ENCODE peak calls at places on chromosome 21, in six cellular contexts. R is cardiac fibroblast, X is hepatocyte, Y is endothelial cell, M is sigmoid colon, D is ovary. H is an unnamed sample.

GRCh38 chr21:25535811-25536210 is 71.5 kb downstream of the MRPL39 start:
- DNase-seq in R (no peak), X (no peak), Y (no peak), M (no peak), D (no peak), H (no peak)

GRCh38 chr21:22083899-22084298 is 1085.7 kb downstream of the NCAM2 start:
- DNase-seq in R (no peak), X (no peak), Y (no peak), M (no peak), D (no peak), H (no peak)

GRCh38 chr21:36065497-36066036 is 4.3 kb upstream of the CBR1 start:
- DNase-seq in R (peak), X (peak), Y (no peak), M (no peak), D (no peak), H (no peak)

GRCh38 chr21:35614412-35614901 is 445.9 kb downstream of the SETD4 start:
- DNase-seq in R (peak), X (no peak), Y (no peak), M (no peak), D (no peak), H (no peak)

GRCh38 chr21:29148535-29148934 is 18.1 kb downstream of the MAP3K7CL start:
- DNase-seq in R (no peak), X (no peak), Y (no peak), M (no peak), D (no peak), H (no peak)

GRCh38 chr21:39153842-39154241 is 29.4 kb downstream of the PSMG1 start:
- DNase-seq in R (no peak), X (no peak), Y (no peak), M (no peak), D (no peak), H (no peak)

GRCh38 chr21:35469446-35469845 is 420.3 kb upstream of the RUNX1 start:
- DNase-seq in R (no peak), X (no peak), Y (no peak), M (no peak), D (no peak), H (no peak)

GRCh38 chr21:29655577-29655976 is 284.2 kb downstream of the GRIK1 start:
- DNase-seq in R (no peak), X (no peak), Y (no peak), M (no peak), D (no peak), H (no peak)

GRCh38 chr21:42505090-42505726 is 8.4 kb upstream of the SLC37A1 start:
- DNase-seq in R (no peak), X (no peak), Y (no peak), M (no peak), D (no peak), H (peak)

GRCh38 chr21:28547795-28548194 is 444.9 kb downstream of the LTN1 start:
- DNase-seq in R (no peak), X (no peak), Y (no peak), M (no peak), D (no peak), H (no peak)

DNA sequence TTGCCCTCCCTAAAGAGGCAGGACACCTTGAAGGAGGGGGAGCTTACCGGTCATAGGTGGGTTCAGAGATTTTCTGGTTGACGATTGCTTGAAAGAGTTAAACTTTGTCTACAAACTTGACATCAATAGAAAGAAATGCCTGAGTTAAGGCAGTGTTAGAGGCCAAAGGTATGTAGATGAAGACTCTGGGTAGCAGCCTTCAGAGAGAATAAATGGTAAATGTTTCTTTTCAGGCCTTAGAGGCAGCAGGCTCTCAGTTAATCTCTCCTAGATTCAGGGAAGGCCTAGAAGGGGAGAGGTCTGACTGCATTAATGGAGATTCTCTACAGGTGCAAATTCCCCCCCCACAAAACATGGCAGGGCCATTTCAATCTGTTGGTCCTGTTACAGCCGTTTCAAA is 27.7 kb downstream of the MX1 start:
- DNase-seq in R (no peak), X (no peak), Y (no peak), M (no peak), D (no peak), H (no peak)
- TF ChIP-seq CTCF in R (no peak), X (no peak), Y (no peak), M (no peak), D (no peak), H (no peak)

GRCh38 chr21:46326110-46326703 is 2.3 kb downstream of the PCNT start:
- DNase-seq in R (no peak), X (no peak), Y (no peak), M (no peak), D (no peak), H (no peak)
- TF ChIP-seq CTCF in R (no peak), X (peak), Y (no peak), M (no peak), D (no peak), H (peak)

DNA sequence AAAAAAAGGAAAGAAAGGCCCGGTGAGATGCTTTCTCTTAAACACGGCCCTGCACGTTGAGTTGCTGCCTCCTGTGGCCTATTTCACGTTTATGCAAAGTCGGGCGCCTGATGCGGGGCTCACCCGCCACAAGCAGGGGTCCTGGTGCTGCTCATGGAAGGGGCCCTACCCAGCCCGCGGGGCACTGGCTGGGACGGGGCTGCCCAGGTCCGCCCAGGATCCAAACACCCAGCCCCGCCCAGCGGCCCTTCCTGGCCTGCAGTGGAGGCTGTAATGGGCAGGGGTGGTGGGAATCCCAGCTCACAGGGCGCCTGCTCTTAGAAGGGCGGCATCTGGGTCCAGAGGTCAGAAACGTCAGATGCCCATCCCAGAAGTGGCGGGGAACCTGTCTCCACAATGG is 1.6 kb downstream of the COL6A2 start:
- DNase-seq in R (peak), X (peak), Y (peak), M (peak), D (peak), H (no peak)
- TF ChIP-seq CTCF in R (no peak), X (no peak), Y (no peak), M (no peak), D (peak), H (no peak)

DNA sequence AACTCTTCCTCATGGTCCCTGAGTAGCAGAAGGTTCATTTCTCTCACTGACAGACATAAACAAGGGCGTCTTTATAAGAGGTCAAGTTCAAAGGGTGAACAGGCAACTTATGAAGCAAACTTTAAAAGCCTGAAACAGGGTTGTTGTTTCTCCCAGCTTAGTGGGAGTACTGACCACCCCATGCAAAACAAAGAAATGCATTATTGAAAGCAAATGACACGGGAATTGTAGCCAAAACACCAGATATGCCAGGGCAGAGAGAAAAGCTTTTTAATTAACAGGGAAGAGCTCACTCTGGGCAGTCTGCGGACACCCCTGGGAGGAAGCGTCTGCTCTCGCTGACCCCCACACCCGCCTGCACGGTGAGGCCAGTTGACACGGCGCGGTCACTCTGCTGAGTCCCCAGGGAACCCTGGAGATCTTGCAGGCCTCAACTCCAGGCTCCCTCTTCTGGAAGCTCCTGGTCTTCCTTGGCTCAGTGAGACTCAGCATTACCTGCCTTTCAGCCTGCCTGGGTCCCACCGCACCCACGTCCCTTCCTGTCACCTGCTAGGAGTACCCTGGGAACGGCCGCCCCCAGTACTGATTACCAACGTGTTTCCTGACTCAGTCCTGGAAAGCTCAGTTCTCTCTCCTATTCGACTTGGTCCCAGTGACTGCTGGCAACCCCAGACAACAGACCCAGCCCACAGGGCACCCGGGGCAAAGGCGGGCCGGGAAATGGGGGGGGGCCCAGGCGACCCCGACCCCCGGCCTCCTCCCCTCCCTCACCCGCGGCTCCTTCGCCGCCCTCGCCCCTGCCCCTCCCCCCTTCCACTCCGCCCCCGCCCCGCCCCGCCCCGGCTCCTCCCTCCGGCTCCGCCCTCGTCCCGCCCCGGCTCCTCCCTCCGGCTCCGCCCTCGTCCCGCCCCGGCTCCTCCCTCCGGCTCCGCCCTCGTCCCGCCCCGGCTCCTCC is 972 bp downstream of the CFAP410 start:
- DNase-seq in R (peak), X (peak), Y (peak), M (peak), D (peak), H (peak)
- TF ChIP-seq CTCF in R (peak), X (peak), Y (no peak), M (no peak), D (peak), H (no peak)

GRCh38 chr21:43659136-43660000 is at the start of the genes HSF2BP and RRP1B:
- DNase-seq in R (peak), X (peak), Y (peak), M (peak), D (peak), H (peak)
- TF ChIP-seq CTCF in R (no peak), X (peak), Y (no peak), M (no peak), D (peak), H (no peak)

H was measured in GM20000.